ENCODE peak calls at places on chromosomes 7 and 10, in nine cellular contexts. P is lower lobe of right lung, C is stomach, V is cardiac muscle cell, Q is aorta, Z is Panc1, M is PC-9, G is NT2/D1, Y is mucosa of descending colon. I is an unnamed sample. For H3K4me1, the result is how much of the 10 kb centered on the place peaks cover.

GRCh38 chr7:2466675-2467074 is 9.5 kb downstream of the GRIFIN start:
- DNase-seq in V (no peak), Q (no peak), Z (no peak), Y (no peak), C (no peak), P (no peak), M (no peak), G (no peak), I (no peak)

GRCh38 chr7:118944271-118944670 is 719.8 kb downstream of the ANKRD7 start:
- DNase-seq in Z (no peak), P (no peak), M (no peak), V (no peak), Q (no peak), G (no peak), Y (no peak), C (no peak), I (no peak)

GRCh38 chr7:3283130-3283704 is 17.8 kb upstream of the SDK1 start:
- DNase-seq in M (no peak), G (peak), Q (no peak), V (no peak), C (no peak), Y (no peak), Z (no peak), P (no peak), I (no peak)

GRCh38 chr10:114856544-114857287 is 35.1 kb downstream of the FHIP2A start:
- DNase-seq in M (peak), P (no peak), V (peak), C (no peak), G (no peak), Z (peak), Y (no peak), Q (no peak), I (no peak)

GRCh38 chr10:47286591-47287325 is 13.2 kb upstream of the GDF10 start:
- DNase-seq in Z (no peak), Q (no peak), Y (no peak), G (no peak), V (no peak), M (no peak), P (no peak), C (no peak), I (no peak)

GRCh38 chr10:122341141-122341810 is 33.2 kb upstream of the PLEKHA1 start:
- DNase-seq in P (peak), G (no peak), Z (no peak), V (peak), Q (no peak), Y (no peak), C (no peak), M (no peak), I (peak)

GRCh38 chr7:101017099-101017777 is 2.6 kb upstream of the MUC17 start:
- DNase-seq in V (peak), Y (peak), C (peak), M (peak), G (peak), Z (peak), Q (peak), P (peak), I (peak)

GRCh38 chr10:84743483-84743882 is 415.1 kb downstream of the CCSER2 start:
- DNase-seq in G (no peak), Q (no peak), C (no peak), M (no peak), Y (no peak), V (no peak), Z (no peak), P (no peak), I (no peak)

GRCh38 chr7:14583518-14583917 is 319.0 kb downstream of the DGKB start:
- DNase-seq in C (no peak), Y (no peak), G (no peak), Q (no peak), Z (no peak), M (no peak), P (no peak), V (no peak), I (no peak)

GRCh38 chr10:63166742-63167258 is 33.7 kb downstream of the NRBF2 start:
- DNase-seq in V (peak), Q (no peak), C (no peak), P (no peak), G (peak), Z (peak), Y (no peak), M (peak), I (no peak)

GRCh38 chr10:80411267-80411668 is 2.9 kb downstream of the PRXL2A start:
- DNase-seq in Y (peak), P (no peak), C (peak), Z (no peak), Q (no peak), V (no peak), G (no peak), M (no peak), I (no peak)

GRCh38 chr7:47535033-47535703 is 46.7 kb downstream of the TNS3 start:
- DNase-seq in C (no peak), Y (no peak), G (no peak), Z (no peak), V (peak), P (no peak), Q (no peak), M (peak), I (no peak)

GRCh38 chr10:5502903-5503835 is 3.8 kb upstream of the CALML5 start:
- DNase-seq in Q (no peak), Z (no peak), V (no peak), P (no peak), C (peak), G (no peak), M (peak), Y (peak), I (no peak)

GRCh38 chr7:78134256-78134655 is 335.7 kb downstream of the PHTF2 start:
- DNase-seq in C (no peak), Y (no peak), V (peak), P (no peak), Q (no peak), G (peak), M (no peak), Z (peak), I (no peak)

GRCh38 chr7:151925446-151926335 is 30.6 kb upstream of the GALNTL5 start:
- DNase-seq in P (peak), Z (no peak), M (no peak), G (no peak), Q (peak), C (peak), Y (peak), V (peak), I (no peak)

GRCh38 chr10:108544500-108545120 is 1378.7 kb downstream of the XPNPEP1 start:
- DNase-seq in C (peak), M (no peak), Y (peak), V (peak), P (peak), Q (peak), G (peak), Z (peak), I (peak)

GRCh38 chr10:35027567-35027966 is 62.6 kb downstream of the CUL2 start:
- DNase-seq in P (no peak), Q (no peak), G (no peak), Y (no peak), V (peak), M (no peak), Z (no peak), C (no peak), I (no peak)

GRCh38 chr7:15376601-15377000 is 185.2 kb downstream of the AGMO start:
- DNase-seq in M (no peak), G (no peak), Q (no peak), P (no peak), Y (no peak), C (no peak), V (no peak), Z (no peak), I (no peak)

GRCh38 chr7:140540142-140540777 is 61.0 kb upstream of the MKRN1 start:
- DNase-seq in M (no peak), P (no peak), Z (no peak), G (no peak), Q (no peak), V (no peak), C (no peak), Y (no peak), I (peak)

GRCh38 chr10:22379059-22379458 is 33.8 kb downstream of the SPAG6 start:
- DNase-seq in Z (no peak), P (no peak), Q (no peak), G (peak), V (no peak), Y (no peak), M (no peak), C (no peak), I (no peak)

GRCh38 chr7:7647495-7648036 is 7.0 kb downstream of the UMAD1 start:
- DNase-seq in Y (no peak), V (no peak), P (no peak), M (no peak), Z (no peak), C (no peak), G (no peak), Q (no peak), I (no peak)
- H3K4me1 ChIP-seq in Y (under half), V (under half), P (under half), M (under half), Z (under half), C (under half), G (under half), Q (under half), I (under half)

GRCh38 chr7:128025380-128025779 is 5.9 kb downstream of the LRRC4 start:
- DNase-seq in P (no peak), Q (no peak), V (no peak), C (no peak), Y (no peak), M (no peak), Z (no peak), G (no peak), I (no peak)
- H3K4me1 ChIP-seq in P (half or more), Q (under half), V (under half), C (under half), Y (under half), M (under half), Z (under half), G (under half), I (under half)

GRCh38 chr7:74387606-74388005 is 66.1 kb upstream of the GTF2IRD1 start:
- DNase-seq in Z (no peak), M (no peak), C (peak), Q (no peak), V (no peak), G (no peak), Y (no peak), P (no peak), I (no peak)
- H3K4me1 ChIP-seq in Z (under half), M (under half), C (under half), Q (under half), V (under half), G (under half), Y (under half), P (under half), I (under half)

DNA sequence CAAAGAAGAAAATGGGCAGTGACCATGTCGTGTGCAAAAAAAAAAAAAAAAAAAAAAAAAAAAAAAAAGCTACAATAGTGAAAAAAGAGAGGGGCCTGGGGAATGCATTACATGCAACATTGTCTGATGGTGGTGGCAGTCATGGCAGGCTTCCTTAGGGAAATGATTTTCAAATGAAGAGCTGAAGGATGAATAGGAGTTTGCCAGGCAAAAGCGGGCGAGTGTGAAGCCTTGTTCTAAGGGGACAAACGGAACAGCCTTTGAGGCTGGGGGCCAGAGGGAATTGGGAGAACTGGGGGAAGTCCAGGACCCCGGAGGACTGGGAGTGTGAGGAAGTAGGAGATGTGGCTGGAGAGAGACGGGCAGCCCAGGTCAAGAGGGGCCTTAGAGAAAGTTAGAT is 3.1 kb downstream of the COL13A1 start:
- DNase-seq in V (no peak), G (no peak), M (no peak), P (no peak), Y (no peak), Z (no peak), C (no peak), Q (no peak), I (no peak)
- H3K4me1 ChIP-seq in V (under half), G (under half), M (under half), P (under half), Y (under half), Z (under half), C (under half), Q (under half), I (under half)

DNA sequence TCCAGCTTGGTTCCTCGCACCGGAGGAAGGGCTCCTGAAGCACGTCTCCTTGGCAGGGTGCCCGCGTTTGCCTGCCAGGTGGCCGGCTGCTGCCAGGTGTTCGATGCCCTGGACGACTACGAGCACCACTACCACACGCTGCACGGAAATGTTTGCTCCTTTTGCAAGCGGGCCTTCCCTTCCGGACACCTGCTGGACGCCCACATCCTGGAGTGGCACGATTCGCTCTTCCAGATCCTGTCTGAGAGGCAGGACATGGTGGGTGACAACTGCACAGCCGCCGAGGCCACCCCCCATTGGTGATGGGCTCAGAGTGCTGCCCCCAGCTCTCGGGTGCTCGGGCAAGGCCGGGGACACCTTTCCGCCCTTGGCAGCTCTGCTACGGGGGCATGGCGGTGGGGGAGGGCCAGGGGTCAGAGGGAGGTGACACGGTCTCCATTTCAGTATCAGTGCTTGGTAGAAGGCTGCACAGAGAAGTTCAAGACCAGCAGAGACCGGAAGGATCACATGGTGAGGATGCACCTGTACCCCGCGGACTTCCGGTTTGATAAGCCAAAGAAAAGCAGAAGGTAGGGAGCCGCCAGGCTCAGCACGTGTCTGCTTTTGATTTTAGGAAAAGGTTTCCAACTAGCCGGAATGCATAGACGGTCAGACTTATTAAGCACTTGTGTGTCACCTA is 1.1 kb downstream of the ZNF511 start:
- DNase-seq in Y (peak), C (peak), P (peak), Z (no peak), M (no peak), V (no peak), G (no peak), Q (peak), I (peak)
- H3K4me1 ChIP-seq in Y (under half), C (under half), P (under half), Z (under half), M (under half), V (under half), G (under half), Q (under half), I (under half)

GRCh38 chr7:133295484-133295883 is 42.6 kb downstream of the EXOC4 start:
- DNase-seq in Q (no peak), Z (no peak), P (no peak), Y (no peak), G (no peak), M (no peak), V (no peak), C (no peak), I (no peak)
- H3K4me1 ChIP-seq in Q (under half), Z (under half), P (under half), Y (under half), G (under half), M (under half), V (under half), C (under half), I (under half)

DNA sequence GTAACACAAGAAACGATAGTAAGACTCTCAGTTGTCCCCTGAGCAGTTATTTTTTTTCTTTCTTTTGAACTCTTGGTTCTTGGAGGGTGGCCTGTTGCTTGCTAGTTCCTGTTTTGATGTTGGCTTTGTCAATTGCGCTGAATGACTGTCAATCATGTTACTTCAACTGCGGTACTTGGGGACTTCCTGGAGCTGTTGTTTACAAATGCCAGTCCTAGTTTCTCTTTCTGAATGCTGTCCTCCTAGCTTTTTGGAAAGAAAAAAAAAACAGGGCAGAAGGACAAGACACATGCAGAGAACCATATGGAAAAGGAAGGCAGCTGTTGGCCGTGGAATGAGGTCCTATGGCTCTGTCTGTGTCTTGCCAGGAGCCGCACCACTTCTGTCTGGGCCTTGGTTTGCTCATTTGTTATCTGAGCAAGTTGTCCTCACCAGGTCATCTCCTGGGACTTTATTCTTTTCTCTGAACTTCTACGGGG is 7.0 kb upstream of the PDCD4 start:
- DNase-seq in V (no peak), Q (no peak), G (no peak), Z (no peak), P (no peak), M (no peak), Y (peak), C (no peak), I (no peak)
- H3K4me1 ChIP-seq in V (under half), Q (under half), G (under half), Z (under half), P (half or more), M (under half), Y (half or more), C (half or more), I (under half)

I was measured in upper lobe of right lung.